ENCODE peak calls at places on chromosomes 13 and 19, in four cellular contexts. One of them, this sample, is unnamed. For H3K27me3, the result is how much of the 10 kb centered on the place peaks cover.

GRCh38 chr13:79775830-79776229 is 294.9 kb downstream of the NDFIP2 start:
- DNase-seq in mesendoderm: peak
- DNase-seq in H9: no peak
- DNase-seq in H1: no peak
- DNase-seq in this sample: peak

GRCh38 chr13:99022953-99023352 is 45.1 kb upstream of the DOCK9 start:
- DNase-seq in mesendoderm: no peak
- DNase-seq in H9: no peak
- DNase-seq in H1: no peak
- DNase-seq in this sample: no peak

GRCh38 chr13:89726690-89727435 is 1620.6 kb upstream of the MIR17HG start:
- DNase-seq in mesendoderm: no peak
- DNase-seq in H9: no peak
- DNase-seq in H1: no peak
- DNase-seq in this sample: peak

GRCh38 chr19:41871573-41872383 is 5.3 kb upstream of the CD79A start:
- DNase-seq in mesendoderm: peak
- DNase-seq in H9: no peak
- DNase-seq in H1: no peak
- DNase-seq in this sample: no peak

GRCh38 chr13:100600915-100601314 is 12.3 kb upstream of the GGACT start:
- DNase-seq in mesendoderm: no peak
- DNase-seq in H9: no peak
- DNase-seq in H1: no peak
- DNase-seq in this sample: no peak

GRCh38 chr13:44148159-44148929 is 225.3 kb upstream of the SERP2 start:
- DNase-seq in mesendoderm: peak
- DNase-seq in H9: no peak
- DNase-seq in H1: no peak
- DNase-seq in this sample: peak

GRCh38 chr19:4369888-4370260 is 26.5 kb downstream of the MPND start:
- DNase-seq in mesendoderm: peak
- DNase-seq in H9: peak
- DNase-seq in H1: no peak
- DNase-seq in this sample: peak

GRCh38 chr19:31214997-31215396 is 134.2 kb downstream of the TSHZ3 start:
- DNase-seq in mesendoderm: no peak
- DNase-seq in H9: no peak
- DNase-seq in H1: no peak
- DNase-seq in this sample: no peak

GRCh38 chr19:48632692-48633147 is 4.5 kb downstream of the DBP start:
- DNase-seq in mesendoderm: no peak
- DNase-seq in H9: no peak
- DNase-seq in H1: no peak
- DNase-seq in this sample: peak

GRCh38 chr19:18666784-18667183 is 16.7 kb upstream of the CRTC1 start:
- DNase-seq in mesendoderm: no peak
- DNase-seq in H9: no peak
- DNase-seq in H1: no peak
- DNase-seq in this sample: no peak

GRCh38 chr19:18667531-18668251 is 15.8 kb upstream of the CRTC1 start:
- DNase-seq in mesendoderm: no peak
- DNase-seq in H9: no peak
- DNase-seq in H1: no peak
- DNase-seq in this sample: no peak

GRCh38 chr19:18665771-18666202 is 17.7 kb upstream of the CRTC1 start:
- DNase-seq in mesendoderm: no peak
- DNase-seq in H9: no peak
- DNase-seq in H1: no peak
- DNase-seq in this sample: no peak

GRCh38 chr19:18668252-18668631 is 15.2 kb upstream of the CRTC1 start:
- DNase-seq in mesendoderm: no peak
- DNase-seq in H9: no peak
- DNase-seq in H1: no peak
- DNase-seq in this sample: no peak

GRCh38 chr19:18666304-18666703 is 17.2 kb upstream of the CRTC1 start:
- DNase-seq in mesendoderm: no peak
- DNase-seq in H9: no peak
- DNase-seq in H1: no peak
- DNase-seq in this sample: no peak
- H3K56ac ChIP-seq in mesendoderm: no peak
- H3K56ac ChIP-seq in H9: no peak
- H3K56ac ChIP-seq in H1: no peak
- H3K56ac ChIP-seq in this sample: no peak

GRCh38 chr13:25179810-25180437 is 7.8 kb upstream of the AMER2 start:
- DNase-seq in mesendoderm: no peak
- DNase-seq in H9: no peak
- DNase-seq in H1: no peak
- DNase-seq in this sample: no peak

GRCh38 chr13:25180450-25180794 is 8.3 kb upstream of the AMER2 start:
- DNase-seq in mesendoderm: no peak
- DNase-seq in H9: no peak
- DNase-seq in H1: no peak
- DNase-seq in this sample: no peak

GRCh38 chr13:25177636-25178035 is 5.5 kb upstream of the AMER2 start:
- DNase-seq in mesendoderm: no peak
- DNase-seq in H9: no peak
- DNase-seq in H1: no peak
- DNase-seq in this sample: no peak

GRCh38 chr13:25178070-25178469 is 6.0 kb upstream of the AMER2 start:
- DNase-seq in mesendoderm: no peak
- DNase-seq in H9: no peak
- DNase-seq in H1: no peak
- DNase-seq in this sample: no peak

DNA sequence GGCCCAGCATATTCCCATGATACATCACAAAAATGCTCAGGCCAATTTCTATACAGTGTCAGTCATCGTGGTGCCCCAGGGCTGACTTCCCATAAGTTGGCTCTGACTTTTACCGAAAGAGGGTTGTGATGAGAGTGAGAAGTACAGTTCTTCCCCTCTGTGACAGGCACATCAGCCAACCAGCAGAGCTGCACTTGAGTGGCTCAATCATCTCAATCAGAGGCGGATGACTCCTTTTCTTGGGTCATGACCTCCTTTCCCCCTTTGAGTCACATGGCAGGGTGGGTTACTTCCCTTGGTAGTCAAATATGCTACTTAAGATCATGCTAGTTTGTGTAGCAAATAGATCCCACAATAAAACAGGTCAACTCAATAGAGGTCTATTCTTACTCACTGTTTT is 6.9 kb upstream of the AMER2 start:
- DNase-seq in mesendoderm: no peak
- DNase-seq in H9: no peak
- DNase-seq in H1: no peak
- DNase-seq in this sample: no peak
- H3K27me3 ChIP-seq in mesendoderm: under half
- H3K27me3 ChIP-seq in H9: under half
- H3K27me3 ChIP-seq in H1: under half
- H3K27me3 ChIP-seq in this sample: under half

DNA sequence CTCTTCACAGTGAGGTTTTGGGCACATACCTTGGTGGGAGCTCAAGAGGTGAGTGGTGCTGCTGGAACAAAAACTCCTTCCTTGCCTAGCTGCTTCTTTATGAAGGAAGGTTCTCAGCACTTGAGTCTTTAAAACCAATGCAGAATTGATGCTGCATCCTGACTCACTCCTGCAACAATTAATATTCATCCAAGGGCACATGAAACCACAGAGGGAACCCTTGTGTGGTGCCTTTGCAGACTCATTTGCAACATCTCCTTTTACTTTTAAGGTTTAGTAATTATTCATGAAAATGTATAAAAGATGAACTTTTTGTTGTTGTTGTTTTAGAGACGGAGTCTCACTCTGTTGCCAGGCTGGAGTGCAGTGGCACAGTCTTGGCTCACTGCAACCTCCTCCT is 30.1 kb downstream of the OPA3 start:
- DNase-seq in mesendoderm: no peak
- DNase-seq in H9: no peak
- DNase-seq in H1: no peak
- DNase-seq in this sample: no peak
- H3K56ac ChIP-seq in mesendoderm: no peak
- H3K56ac ChIP-seq in H9: no peak
- H3K56ac ChIP-seq in H1: no peak
- H3K56ac ChIP-seq in this sample: no peak

DNA sequence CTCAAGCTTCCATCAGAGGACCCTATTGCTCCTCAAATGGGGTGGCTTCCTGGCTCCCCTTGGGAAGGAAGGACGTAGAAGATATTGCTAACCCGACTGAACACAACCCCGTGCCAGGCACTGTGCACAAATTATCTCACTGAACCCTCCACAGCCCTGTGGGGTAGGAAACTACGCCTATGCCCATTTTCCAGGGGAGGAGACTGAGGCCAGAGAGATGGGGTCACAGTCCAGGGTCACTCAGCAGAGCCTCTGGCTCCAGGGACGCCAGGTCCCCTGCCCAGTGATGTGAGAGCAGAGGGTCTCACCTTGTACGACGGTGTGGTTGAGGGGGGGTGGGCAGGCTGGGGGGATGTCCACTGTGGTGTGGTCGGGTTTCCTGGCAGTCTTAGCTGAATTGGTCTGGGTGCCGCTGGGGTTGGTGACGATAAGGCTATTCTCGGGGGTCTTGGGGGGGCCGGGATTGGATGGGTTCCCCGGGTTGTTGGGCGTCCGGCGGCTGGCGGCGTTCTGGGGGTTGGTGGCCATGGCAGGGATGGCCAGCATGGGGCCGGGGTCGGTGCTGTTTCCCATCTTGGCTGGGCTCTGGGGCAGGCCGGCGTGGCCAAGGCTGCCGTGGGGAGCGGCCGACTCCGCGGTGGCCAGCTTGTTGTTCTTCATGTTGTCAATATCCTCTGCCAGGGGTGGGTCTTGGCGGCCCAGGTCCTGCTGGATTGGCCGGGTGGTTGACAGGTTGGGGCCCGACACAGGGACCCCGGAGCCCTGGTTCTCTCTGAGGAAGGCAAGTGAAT is 136.2 kb downstream of the IER2 start:
- DNase-seq in mesendoderm: no peak
- DNase-seq in H9: no peak
- DNase-seq in H1: no peak
- DNase-seq in this sample: no peak
- H3K27me3 ChIP-seq in mesendoderm: under half
- H3K27me3 ChIP-seq in H9: under half
- H3K27me3 ChIP-seq in H1: under half
- H3K27me3 ChIP-seq in this sample: under half

DNA sequence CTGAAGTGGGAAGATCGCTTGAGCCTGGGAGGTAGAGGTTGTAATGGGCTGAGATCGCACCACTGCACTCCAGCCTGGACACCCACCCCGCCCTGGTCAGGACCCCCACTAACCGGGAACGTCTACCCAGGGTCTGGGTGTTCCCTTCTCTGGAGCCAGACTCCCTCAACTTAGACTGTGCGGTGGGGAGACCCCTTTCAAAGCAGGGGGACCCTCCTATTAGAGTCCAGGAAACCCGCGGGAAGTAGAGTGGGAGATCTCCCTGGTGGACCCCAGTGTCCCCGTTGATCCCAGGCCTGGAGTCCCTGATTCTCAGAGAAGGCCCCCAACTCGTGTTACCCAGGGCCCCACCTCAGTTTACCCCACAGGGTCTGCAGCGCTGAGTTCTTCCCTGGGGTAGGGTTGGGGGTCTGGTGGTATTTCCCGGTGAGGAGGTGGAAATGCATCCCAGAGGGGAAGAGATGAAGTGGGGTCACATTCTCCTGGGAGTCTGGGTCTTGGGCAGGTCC is 6.1 kb upstream of the ARRDC2 start:
- DNase-seq in mesendoderm: no peak
- DNase-seq in H9: no peak
- DNase-seq in H1: no peak
- DNase-seq in this sample: no peak
- H3K56ac ChIP-seq in mesendoderm: peak
- H3K56ac ChIP-seq in H9: no peak
- H3K56ac ChIP-seq in H1: no peak
- H3K56ac ChIP-seq in this sample: no peak

GRCh38 chr19:8585894-8586750 is 8.9 kb upstream of the MYO1F start:
- DNase-seq in mesendoderm: peak
- DNase-seq in H9: peak
- DNase-seq in H1: peak
- DNase-seq in this sample: no peak
- H3K27me3 ChIP-seq in mesendoderm: under half
- H3K27me3 ChIP-seq in H9: under half
- H3K27me3 ChIP-seq in H1: under half
- H3K27me3 ChIP-seq in this sample: under half

GRCh38 chr19:29255912-29256311 is 43.0 kb upstream of the UQCRFS1 start:
- DNase-seq in mesendoderm: no peak
- DNase-seq in H9: no peak
- DNase-seq in H1: no peak
- DNase-seq in this sample: no peak
- H3K56ac ChIP-seq in mesendoderm: no peak
- H3K56ac ChIP-seq in H9: no peak
- H3K56ac ChIP-seq in H1: no peak
- H3K56ac ChIP-seq in this sample: no peak

This sample was measured in IMR-90.